ENCODE peak calls at places on chromosomes 13 and 19, in eight cellular contexts. A is mucosa of descending colon; O is CD8-positive, alpha-beta memory T cell; H is A549; E is left ventricle myocardium inferior; X is breast epithelium; F is transverse colon; W is psoas muscle. T is an unnamed sample.

GRCh38 chr13:31925079-31925478 is 106.5 kb upstream of the FRY start:
- DNase-seq in X (no peak), O (no peak), H (no peak), F (no peak), A (no peak), E (no peak), W (no peak), T (no peak)

GRCh38 chr19:46613525-46613924 is 11.4 kb downstream of the PTGIR start:
- DNase-seq in A (no peak), O (no peak), E (peak; percentile 13), X (no peak), H (no peak), F (no peak), W (peak; percentile 39), T (no peak)

GRCh38 chr19:49849433-49850220 is 1.3 kb upstream of the PTOV1 start:
- DNase-seq in O (no peak), F (no peak), H (no peak), A (no peak), W (no peak), X (no peak), E (no peak), T (no peak)

GRCh38 chr13:95462801-95463200 is 89.7 kb upstream of the CLDN10 start:
- DNase-seq in H (no peak), O (no peak), W (no peak), F (no peak), X (no peak), A (no peak), E (no peak), T (no peak)

GRCh38 chr19:21848706-21849105 is 12.7 kb upstream of the ZNF43 start:
- DNase-seq in W (no peak), H (peak; percentile 8), E (no peak), F (no peak), A (no peak), O (no peak), X (no peak), T (no peak)

GRCh38 chr13:57858376-57858775 is 226.8 kb downstream of the PCDH17 start:
- DNase-seq in W (no peak), F (no peak), H (no peak), O (no peak), E (no peak), X (no peak), A (no peak), T (no peak)

GRCh38 chr13:34914416-34914815 is 27.7 kb upstream of the NBEA start:
- DNase-seq in F (no peak), A (no peak), H (no peak), E (no peak), W (no peak), O (no peak), X (no peak), T (no peak)

GRCh38 chr19:47713046-47714021 is at the start of gene EHD2:
- DNase-seq in A (peak; percentile 50), O (peak; percentile 37), H (peak; percentile 69), W (peak; percentile 85), F (peak; percentile 50), E (peak; percentile 77), X (peak; percentile 54), T (peak; percentile 83)

GRCh38 chr19:10006335-10006708 is 4.0 kb downstream of the COL5A3 start:
- DNase-seq in E (peak; percentile 66), X (peak; percentile 25), O (no peak), A (peak; percentile 16), F (peak; percentile 36), W (peak; percentile 87), H (no peak), T (peak; percentile 71)

GRCh38 chr13:76820759-76821158 is 65.4 kb downstream of the KCTD12 start:
- DNase-seq in F (no peak), X (peak; percentile 32), O (no peak), W (peak; percentile 79), A (no peak), E (peak; percentile 61), H (no peak), T (peak; percentile 39)

GRCh38 chr13:96993660-96994029 is 631 bp downstream of the OXGR1 start:
- DNase-seq in A (peak; percentile 12), F (no peak), W (no peak), X (no peak), O (no peak), H (no peak), E (no peak), T (no peak)

GRCh38 chr13:94195715-94196114 is 283.8 kb downstream of the DCT start:
- DNase-seq in H (no peak), F (no peak), O (no peak), W (no peak), A (no peak), X (no peak), E (no peak), T (peak; percentile 85)

GRCh38 chr19:18590273-18591272 is 2.0 kb downstream of the REX1BD start:
- DNase-seq in E (no peak), W (peak; percentile 87), F (peak; percentile 49), A (no peak), X (peak; percentile 82), O (no peak), H (peak; percentile 59), T (peak; percentile 45)

GRCh38 chr19:41332000-41332399 is 21.7 kb downstream of the TGFB1 start:
- DNase-seq in E (no peak), H (no peak), X (no peak), F (no peak), A (no peak), O (no peak), W (no peak), T (no peak)

GRCh38 chr19:41328818-41329220 is 18.8 kb downstream of the CCDC97 start:
- DNase-seq in E (no peak), H (no peak), A (no peak), O (no peak), W (peak; percentile 57), F (no peak), X (no peak), T (no peak)

GRCh38 chr19:41330476-41330875 is 20.5 kb downstream of the CCDC97 start:
- DNase-seq in F (no peak), A (no peak), W (no peak), H (no peak), E (no peak), X (no peak), O (no peak), T (no peak)

GRCh38 chr19:41332468-41332867 is 21.3 kb downstream of the TGFB1 start:
- DNase-seq in H (no peak), F (no peak), E (no peak), O (no peak), W (no peak), X (no peak), A (no peak), T (no peak)

GRCh38 chr19:41330946-41331678 is 21.1 kb downstream of the CCDC97 start:
- DNase-seq in F (no peak), E (no peak), A (no peak), H (no peak), W (peak; percentile 51), O (no peak), X (no peak), T (no peak)
- H3K4me3 ChIP-seq in F (no peak overlapping the region), E (no peak overlapping the region), A (no peak overlapping the region), H (no peak overlapping the region), W (no peak overlapping the region), O (no peak overlapping the region), X (no peak overlapping the region), T (no peak overlapping the region)

GRCh38 chr13:28820099-28821051 is at the start of gene MTUS2:
- DNase-seq in A (no peak), O (no peak), H (no peak), W (no peak), F (no peak), X (no peak), E (no peak), T (no peak)
- H3K4me3 ChIP-seq in A (no peak within 1 kb of the TSS), O (no peak within 1 kb of the TSS), H (peak within 1 kb of the TSS; percentile 54), W (peak within 1 kb of the TSS; percentile 47), F (peak within 1 kb of the TSS; percentile 26), X (peak within 1 kb of the TSS; percentile 69), E (peak within 1 kb of the TSS; percentile 71), T (peak within 1 kb of the TSS; percentile 39)

GRCh38 chr19:17419491-17420266 is at the start of gene MVB12A:
- DNase-seq in X (peak; percentile 97), F (peak; percentile 97), O (peak; percentile 95), H (peak; percentile 86), W (peak; percentile 99), A (peak; percentile 97), E (peak; percentile 98), T (peak; percentile 99)

GRCh38 chr19:17421942-17422341 is 2.1 kb downstream of the MVB12A start:
- DNase-seq in O (no peak), F (no peak), E (no peak), H (no peak), A (no peak), X (no peak), W (no peak), T (no peak)

GRCh38 chr19:17420267-17420924 is 549 bp downstream of the MVB12A start:
- DNase-seq in W (peak; percentile 64), A (peak; percentile 39), O (peak; percentile 19), F (peak; percentile 51), E (peak; percentile 23), X (peak; percentile 31), H (no peak), T (no peak)

GRCh38 chr19:17419154-17419490 is 725 bp upstream of the MVB12A start:
- DNase-seq in X (no peak), H (no peak), O (no peak), A (no peak), F (no peak), E (no peak), W (no peak), T (no peak)

GRCh38 chr19:17418710-17419109 is 1.1 kb upstream of the MVB12A start:
- DNase-seq in F (no peak), A (no peak), W (no peak), H (no peak), O (no peak), E (no peak), X (no peak), T (peak; percentile 50)
- H3K4me3 ChIP-seq in F (no peak overlapping the region), A (no peak overlapping the region), W (peak overlapping the region; percentile 95), H (peak overlapping the region; percentile 52), O (peak overlapping the region; percentile 78), E (peak overlapping the region; percentile 76), X (no peak overlapping the region), T (peak overlapping the region; percentile 59)

GRCh38 chr19:44525721-44526430 is 3.6 kb downstream of the CEACAM20 start:
- DNase-seq in E (no peak), A (no peak), W (no peak), H (no peak), O (no peak), F (no peak), X (no peak), T (no peak)

GRCh38 chr19:44532819-44533218 is 3.3 kb upstream of the CEACAM20 start:
- DNase-seq in A (no peak), F (no peak), H (no peak), E (no peak), O (no peak), W (no peak), X (no peak), T (no peak)

GRCh38 chr19:44530777-44531176 is 1.3 kb upstream of the CEACAM20 start:
- DNase-seq in W (no peak), O (no peak), E (no peak), H (no peak), A (no peak), X (no peak), F (no peak), T (no peak)

GRCh38 chr19:44527554-44527953 is 1.9 kb downstream of the CEACAM20 start:
- DNase-seq in X (no peak), W (no peak), H (no peak), A (no peak), E (no peak), F (no peak), O (no peak), T (no peak)

DNA sequence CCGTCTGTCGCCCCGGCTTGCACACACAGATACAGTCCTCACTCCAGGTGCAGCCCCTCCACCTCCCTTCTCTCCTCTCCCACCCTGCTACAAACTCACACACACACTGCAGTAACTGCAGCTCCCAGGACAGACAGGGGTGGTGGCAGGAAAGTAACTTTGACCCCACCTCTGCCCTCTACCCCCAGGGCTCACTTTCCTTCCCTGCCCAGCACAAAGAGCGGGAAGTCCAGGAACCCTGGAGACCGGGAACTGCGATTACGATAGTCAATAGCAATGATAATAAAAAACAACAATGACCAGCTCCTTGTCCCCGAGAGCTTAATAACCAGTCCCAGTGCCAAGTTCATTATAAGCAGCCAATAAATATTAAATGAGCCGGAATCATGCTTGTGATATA is at the start of gene CEACAM20:
- DNase-seq in F (no peak), W (no peak), H (no peak), E (no peak), X (no peak), O (no peak), A (no peak), T (no peak)
- H3K4me3 ChIP-seq in F (no peak within 1 kb of the TSS), W (no peak within 1 kb of the TSS), H (no peak within 1 kb of the TSS), E (no peak within 1 kb of the TSS), X (no peak within 1 kb of the TSS), O (no peak within 1 kb of the TSS), A (no peak within 1 kb of the TSS), T (no peak within 1 kb of the TSS)